ENCODE peak calls at places on chromosomes 5 and 9, in six cellular contexts. Z, U, E, I, Q and T are unnamed samples.

GRCh38 chr5:93583799-93584530 is 943 bp downstream of the NR2F1 start:
- DNase-seq in I (no peak), Z (peak; percentile 74), E (peak; percentile 57), U (peak; percentile 61), Q (peak; percentile 71), T (peak; percentile 81)

GRCh38 chr5:94577466-94578245 is 40.7 kb downstream of the KIAA0825 start:
- DNase-seq in Q (no peak), E (no peak), I (no peak), U (no peak), Z (no peak), T (no peak)

GRCh38 chr9:135502873-135503321 is 2.4 kb downstream of the MRPS2 start:
- DNase-seq in E (no peak), Z (no peak), I (no peak), U (no peak), Q (peak; percentile 40), T (no peak)

GRCh38 chr9:112747094-112747493 is 3.5 kb upstream of the SNX30 start:
- DNase-seq in U (no peak), Q (no peak), I (no peak), Z (no peak), E (no peak), T (no peak)

GRCh38 chr5:151151793-151152192 is 5.8 kb downstream of the ANXA6 start:
- DNase-seq in Q (no peak), E (no peak), I (no peak), Z (no peak), U (no peak), T (no peak)

GRCh38 chr9:127862075-127863011 is 7.9 kb upstream of the ENG start:
- DNase-seq in I (peak; percentile 13), Q (peak; percentile 87), Z (no peak), U (no peak), E (no peak), T (no peak)

GRCh38 chr5:140342287-140342686 is 4.1 kb downstream of the HBEGF start:
- DNase-seq in U (no peak), Q (peak; percentile 63), E (no peak), Z (no peak), I (no peak), T (no peak)

GRCh38 chr9:96398582-96399334 is 15.2 kb upstream of the SLC35D2 start:
- DNase-seq in Q (no peak), Z (no peak), U (no peak), E (no peak), I (no peak), T (no peak)

GRCh38 chr9:69346596-69347390 is 21.8 kb downstream of the ENTREP1 start:
- DNase-seq in E (no peak), Q (no peak), I (no peak), Z (peak; percentile 50), U (no peak), T (no peak)

GRCh38 chr9:73050887-73051550 is 98.2 kb upstream of the ALDH1A1 start:
- DNase-seq in E (peak; percentile 42), I (no peak), Z (no peak), Q (no peak), U (no peak), T (no peak)

GRCh38 chr5:141695627-141696180 is 13.7 kb upstream of the ARAP3 start:
- DNase-seq in E (no peak), U (peak; percentile 42), Q (no peak), Z (peak; percentile 90), I (no peak), T (peak; percentile 48)

GRCh38 chr5:158541535-158541934 is 558.2 kb downstream of the EBF1 start:
- DNase-seq in I (no peak), U (no peak), Z (no peak), E (no peak), Q (no peak), T (no peak)

GRCh38 chr5:125408582-125409069 is 662.2 kb upstream of the ZNF608 start:
- DNase-seq in E (no peak), U (peak; percentile 68), I (no peak), Q (no peak), Z (peak; percentile 100), T (peak; percentile 59)

GRCh38 chr5:67198917-67199316 is 2.3 kb upstream of the CD180 start:
- DNase-seq in Q (no peak), E (no peak), I (no peak), U (no peak), Z (no peak), T (no peak)

GRCh38 chr5:145943674-145944121 is 7.3 kb downstream of the SH3RF2 start:
- DNase-seq in Q (no peak), Z (peak; percentile 74), U (no peak), I (no peak), E (no peak), T (peak; percentile 26)

GRCh38 chr9:38038307-38039089 is 30.5 kb downstream of the SHB start:
- DNase-seq in E (no peak), Z (peak; percentile 56), U (no peak), Q (peak; percentile 67), I (no peak), T (peak; percentile 68)

GRCh38 chr5:180287404-180287803 is 4.5 kb downstream of the MAPK9 start:
- DNase-seq in I (no peak), Z (no peak), U (no peak), E (no peak), Q (no peak), T (no peak)

GRCh38 chr5:163409384-163409783 is 28.0 kb upstream of the CCNG1 start:
- DNase-seq in Z (no peak), I (no peak), U (no peak), Q (no peak), E (no peak), T (no peak)

GRCh38 chr9:37289631-37290030 is 132.9 kb upstream of the GRHPR start:
- DNase-seq in U (no peak), Q (no peak), I (no peak), Z (no peak), E (no peak), T (no peak)

GRCh38 chr9:121721770-121722169 is 70.3 kb downstream of the DAB2IP start:
- DNase-seq in E (no peak), I (no peak), U (no peak), Q (peak; percentile 86), Z (no peak), T (no peak)

GRCh38 chr5:127097288-127097687 is 24.0 kb upstream of the C5orf63 start:
- DNase-seq in Q (no peak), E (no peak), I (no peak), U (peak; percentile 39), Z (no peak), T (peak; percentile 30)

GRCh38 chr5:95555553-95555952 is 652 bp downstream of the ARSK start:
- DNase-seq in U (no peak), E (no peak), I (no peak), Z (peak; percentile 3), Q (no peak), T (no peak)

GRCh38 chr9:132035679-132036078 is 44.0 kb downstream of the MED27 start:
- DNase-seq in E (no peak), Q (no peak), U (no peak), Z (no peak), I (no peak), T (no peak)

GRCh38 chr5:180026320-180026719 is 45.2 kb downstream of the RNF130 start:
- DNase-seq in Z (peak; percentile 74), E (no peak), U (no peak), I (no peak), Q (no peak), T (no peak)

GRCh38 chr9:14165376-14166035 is 148.4 kb downstream of the NFIB start:
- DNase-seq in U (peak; percentile 60), I (no peak), Q (no peak), Z (no peak), E (no peak), T (no peak)

GRCh38 chr9:101840694-101841188 is 102.3 kb upstream of the GRIN3A start:
- DNase-seq in E (no peak), I (no peak), U (no peak), Q (no peak), Z (no peak), T (no peak)

GRCh38 chr9:73219985-73220626 is 68.4 kb downstream of the ANXA1 start:
- DNase-seq in U (no peak), Q (no peak), I (no peak), Z (peak; percentile 94), E (no peak), T (no peak)

GRCh38 chr5:86909896-86910295 is 292.2 kb downstream of the COX7C start:
- DNase-seq in Q (no peak), Z (no peak), U (no peak), I (no peak), E (no peak), T (no peak)

GRCh38 chr9:127020526-127021078 is 101.8 kb downstream of the ANGPTL2 start:
- DNase-seq in I (no peak), E (no peak), Q (no peak), Z (no peak), U (no peak), T (no peak)

GRCh38 chr5:84425365-84425764 is 40.7 kb upstream of the EDIL3 start:
- DNase-seq in Q (no peak), U (no peak), E (no peak), I (no peak), Z (no peak), T (no peak)

GRCh38 chr5:82614706-82615105 is 336.6 kb upstream of the RPS23 start:
- DNase-seq in Q (no peak), I (no peak), Z (no peak), U (no peak), E (no peak), T (no peak)

GRCh38 chr5:64147849-64148441 is 17.7 kb upstream of the RNF180 start:
- DNase-seq in E (peak; percentile 68), Q (peak; percentile 73), I (no peak), U (peak; percentile 42), Z (peak; percentile 66), T (peak; percentile 35)

GRCh38 chr9:35563791-35564197 is 41.3 kb upstream of the TESK1 start:
- DNase-seq in Z (no peak), E (peak; percentile 52), U (no peak), I (no peak), Q (peak; percentile 83), T (no peak)

GRCh38 chr9:20321683-20322082 is 300.6 kb downstream of the MLLT3 start:
- DNase-seq in U (no peak), Z (peak; percentile 12), E (no peak), Q (no peak), I (no peak), T (no peak)

GRCh38 chr5:142108432-142109355 is at the start of gene NDFIP1:
- DNase-seq in Q (peak; percentile 91), Z (peak; percentile 86), E (peak; percentile 84), U (peak; percentile 77), I (peak; percentile 66), T (peak; percentile 90)

GRCh38 chr9:14529047-14529446 is 164.2 kb downstream of the ZDHHC21 start:
- DNase-seq in Q (no peak), I (no peak), Z (no peak), E (no peak), U (peak; percentile 83), T (no peak)